ENCODE peak calls at places on chromosomes 11 and 22, in four cellular contexts. R, P, S and N are unnamed samples. For H3K4me1, the result is how much of the 10 kb centered on the place peaks cover.

GRCh38 chr11:17770048-17770652 is 35.6 kb downstream of the KCNC1 start:
- DNase-seq in R (no peak), P (no peak), S (no peak), N (peak)

GRCh38 chr22:40043086-40043485 is 48.3 kb downstream of the FAM83F start:
- DNase-seq in R (peak), P (no peak), S (peak), N (peak)

GRCh38 chr22:41598891-41599635 is 9.4 kb upstream of the PMM1 start:
- DNase-seq in R (no peak), P (no peak), S (no peak), N (no peak)

GRCh38 chr22:41512421-41513194 is 31.7 kb downstream of the POLR3H start:
- DNase-seq in R (no peak), P (no peak), S (peak), N (no peak)

GRCh38 chr11:60764879-60765278 is 8.2 kb downstream of the MS4A15 start:
- DNase-seq in R (no peak), P (no peak), S (no peak), N (no peak)

GRCh38 chr22:24744638-24745037 is 29.9 kb downstream of the PIWIL3 start:
- DNase-seq in R (no peak), P (no peak), S (no peak), N (no peak)

GRCh38 chr11:75450826-75451783 is 18.1 kb upstream of the KLHL35 start:
- DNase-seq in R (no peak), P (no peak), S (no peak), N (no peak)

GRCh38 chr11:87597696-87598095 is 560.0 kb downstream of the TMEM135 start:
- DNase-seq in R (no peak), P (no peak), S (no peak), N (no peak)

DNA sequence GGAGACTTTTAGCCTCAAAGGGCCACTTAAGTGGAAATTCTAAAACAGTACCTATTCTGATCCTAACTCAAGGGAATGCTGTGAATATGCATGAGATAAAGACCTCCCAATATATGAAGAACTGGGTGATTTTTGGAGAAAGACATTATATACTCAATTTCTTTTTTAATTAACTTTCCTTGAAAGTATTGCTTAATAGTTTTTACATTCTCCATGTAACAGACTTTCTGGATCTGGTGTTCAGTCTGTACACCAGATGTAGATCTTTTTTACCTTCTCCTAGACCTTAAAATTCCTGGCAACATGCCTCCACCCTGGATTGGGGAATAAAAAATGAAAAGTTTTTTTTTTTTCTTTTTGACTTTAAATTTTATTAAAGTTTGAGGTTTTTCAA is 777 bp downstream of the NNMT start:
- DNase-seq in R (no peak), P (no peak), S (no peak), N (no peak)
- H3K27ac ChIP-seq in R (peak), P (no peak), S (no peak), N (peak)

GRCh38 chr11:92329137-92329536 is 104.5 kb downstream of the FAT3 start:
- DNase-seq in R (no peak), P (no peak), S (no peak), N (no peak)

GRCh38 chr11:92329644-92330043 is 105.0 kb downstream of the FAT3 start:
- DNase-seq in R (no peak), P (no peak), S (no peak), N (no peak)

GRCh38 chr11:92332986-92333385 is 108.4 kb downstream of the FAT3 start:
- DNase-seq in R (no peak), P (no peak), S (no peak), N (no peak)

GRCh38 chr11:92325416-92325815 is 100.8 kb downstream of the FAT3 start:
- DNase-seq in R (no peak), P (no peak), S (no peak), N (no peak)

DNA sequence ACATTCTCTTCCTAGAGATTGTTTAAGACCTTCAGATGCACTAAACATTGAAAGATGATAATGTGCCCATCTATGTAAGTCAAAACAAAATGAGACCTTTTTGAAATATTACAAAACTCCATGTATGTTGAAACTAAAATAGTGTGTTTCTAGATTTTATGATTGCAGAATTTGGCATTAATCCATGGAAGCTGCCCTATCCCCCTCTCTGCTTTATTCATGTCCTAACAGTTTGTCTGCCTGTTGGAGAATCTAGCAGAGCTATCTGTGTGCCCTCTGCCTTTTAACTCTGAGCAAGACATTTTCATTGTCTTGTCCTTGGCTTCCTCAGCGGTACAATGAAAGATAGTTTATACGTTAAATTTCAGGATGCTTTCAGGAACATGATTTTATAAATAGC is 105.5 kb downstream of the FAT3 start:
- DNase-seq in R (no peak), P (no peak), S (no peak), N (no peak)
- H3K4me3 ChIP-seq in R (no peak), P (no peak), S (no peak), N (no peak)

DNA sequence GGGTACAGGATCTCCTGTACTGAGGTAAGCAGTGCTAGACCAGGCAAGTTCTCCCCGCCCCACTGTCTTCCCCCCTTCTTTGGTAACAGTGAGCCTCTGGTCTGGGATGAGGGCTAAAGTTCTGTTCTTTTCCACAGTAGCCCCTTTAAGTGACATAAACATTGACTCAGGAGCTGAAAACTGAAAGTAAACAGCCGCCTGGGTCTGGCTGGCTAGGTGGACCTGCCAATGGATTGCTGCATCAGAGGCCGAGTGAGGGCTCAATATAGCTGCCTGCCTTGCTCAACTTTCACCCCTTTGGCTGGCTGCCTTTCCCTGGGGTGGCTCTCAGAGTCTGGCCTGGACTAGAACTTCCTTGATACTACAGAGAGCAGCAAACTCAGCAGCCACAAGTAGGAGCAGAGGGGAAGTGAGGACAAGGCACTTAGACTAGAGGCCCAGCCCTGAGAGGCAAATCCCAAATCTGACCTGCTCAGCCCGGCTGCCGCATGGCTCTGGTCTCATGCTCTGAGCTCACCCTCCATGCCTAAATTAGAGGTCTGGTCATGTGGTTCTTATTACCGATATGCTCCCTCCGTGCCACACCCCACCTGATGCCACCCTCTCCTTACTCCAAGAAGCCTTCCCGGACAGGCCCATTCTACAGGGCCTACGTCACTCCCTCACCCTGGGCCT is 9.6 kb upstream of the UCP3 start:
- DNase-seq in R (peak), P (no peak), S (peak), N (peak)
- H3K4me1 ChIP-seq in R (under half), P (half or more), S (under half), N (under half)

GRCh38 chr11:118338637-118339061 is 3.9 kb downstream of the CD3D start:
- DNase-seq in R (no peak), P (peak), S (no peak), N (no peak)
- H3K27ac ChIP-seq in R (no peak), P (peak), S (no peak), N (no peak)

GRCh38 chr11:103730151-103730940 is 306.1 kb upstream of the DDI1 start:
- DNase-seq in R (no peak), P (no peak), S (no peak), N (no peak)
- H3K4me3 ChIP-seq in R (no peak), P (no peak), S (no peak), N (no peak)

GRCh38 chr11:12845739-12846358 is 163.3 kb upstream of the RASSF10 start:
- DNase-seq in R (no peak), P (no peak), S (peak), N (peak)
- H3K4me1 ChIP-seq in R (under half), P (under half), S (under half), N (half or more)

GRCh38 chr11:61888590-61888989 is 2.8 kb downstream of the FADS3 start:
- DNase-seq in R (no peak), P (no peak), S (no peak), N (no peak)
- H3K27ac ChIP-seq in R (peak), P (no peak), S (no peak), N (no peak)

GRCh38 chr11:133951484-133952198 is 5.1 kb downstream of the IGSF9B start:
- DNase-seq in R (peak), P (no peak), S (no peak), N (no peak)
- H3K4me3 ChIP-seq in R (peak), P (no peak), S (peak), N (no peak)

DNA sequence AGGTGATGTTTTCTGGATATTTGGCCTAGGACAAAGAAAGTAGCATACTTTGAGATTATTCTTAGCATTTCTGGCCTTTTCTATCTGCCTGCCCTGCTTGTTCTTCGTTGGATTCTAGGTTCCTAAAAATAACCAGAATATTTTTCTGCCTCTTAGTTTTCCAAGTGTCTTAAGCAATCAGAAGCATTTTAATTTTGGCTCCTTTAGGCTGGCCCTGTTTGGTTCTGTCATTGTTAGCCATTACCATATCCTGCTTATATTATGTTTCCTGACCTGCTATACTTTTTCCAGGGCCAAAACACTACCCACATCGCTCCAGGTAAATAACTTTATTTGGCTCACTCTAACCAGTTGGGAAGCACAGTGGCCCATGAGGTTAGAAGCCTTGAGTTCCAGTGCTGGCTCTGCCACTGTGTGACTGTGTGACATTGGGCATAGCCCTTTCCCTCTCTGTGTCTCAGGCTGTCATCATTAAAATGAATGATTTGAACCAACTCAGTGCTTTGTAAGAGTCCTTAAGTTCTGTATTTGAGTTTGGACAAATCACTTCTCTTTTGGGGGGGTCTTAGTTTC is 91.1 kb downstream of the STIM1 start:
- DNase-seq in R (no peak), P (no peak), S (no peak), N (no peak)
- H3K4me1 ChIP-seq in R (half or more), P (half or more), S (under half), N (under half)